ENCODE peak calls at places on chromosomes 16 and 17, in eight cellular contexts. O is glomerular endothelial cell; E is activated CD4-positive, alpha-beta T cell treated with anti-CD3 and anti-CD28 coated beads, Interleukin-2, amount 50 U/mL, for 48 hours; H is cardiac fibroblast; N is left colon; K is NCI-H524 treated with DMSO at 0.1 percent for 48 hours; M is DMS 273 treated with DMSO at 0.1 percent for 48 hours; U is AG09309. F is an unnamed sample.

GRCh38 chr16:17325744-17326143 is 145.0 kb downstream of the XYLT1 start:
- DNase-seq in K (no peak), N (no peak), M (no peak), H (no peak), U (no peak), O (no peak), E (no peak), F (no peak)

GRCh38 chr16:10031473-10031872 is 150.8 kb downstream of the GRIN2A start:
- DNase-seq in O (no peak), E (no peak), N (no peak), K (no peak), H (no peak), M (no peak), U (no peak), F (no peak)

GRCh38 chr16:4313563-4314531 is 2.0 kb upstream of the GLIS2 start:
- DNase-seq in N (peak), H (peak), O (no peak), K (no peak), E (peak), M (no peak), U (no peak), F (peak)

GRCh38 chr16:73036074-73036826 is 11.7 kb downstream of the ZFHX3 start:
- DNase-seq in E (no peak), O (no peak), N (no peak), H (no peak), U (no peak), K (no peak), M (no peak), F (peak)

GRCh38 chr17:29590261-29590978 is 972 bp upstream of the GIT1 start:
- DNase-seq in U (no peak), E (no peak), N (peak), M (peak), O (no peak), H (peak), K (no peak), F (peak)

GRCh38 chr17:82793974-82794620 is 42.2 kb downstream of the TBCD start:
- DNase-seq in N (no peak), U (no peak), H (no peak), O (no peak), K (no peak), M (no peak), E (no peak), F (no peak)

GRCh38 chr17:39196820-39197331 is 593 bp downstream of the CACNB1 start:
- DNase-seq in E (no peak), K (no peak), U (no peak), M (no peak), H (no peak), O (no peak), N (peak), F (peak)

GRCh38 chr16:77387810-77388209 is 47.0 kb downstream of the ADAMTS18 start:
- DNase-seq in N (no peak), M (no peak), O (no peak), K (no peak), U (no peak), E (no peak), H (no peak), F (peak)

GRCh38 chr17:40501499-40501911 is at the start of gene TNS4:
- DNase-seq in U (no peak), E (no peak), O (no peak), H (no peak), M (no peak), K (no peak), N (peak), F (no peak)

GRCh38 chr17:2087597-2088211 is 32.8 kb downstream of the HIC1 start:
- DNase-seq in O (no peak), K (no peak), U (no peak), M (no peak), N (peak), H (peak), E (peak), F (no peak)

GRCh38 chr16:68892214-68892613 is 48.9 kb downstream of the TANGO6 start:
- DNase-seq in K (no peak), U (no peak), M (no peak), N (no peak), O (no peak), E (no peak), H (no peak), F (no peak)

GRCh38 chr16:3501783-3502400 is 1.1 kb downstream of the CLUAP1 start:
- DNase-seq in E (no peak), K (no peak), O (no peak), U (no peak), N (no peak), H (no peak), M (peak), F (no peak)